ENCODE peak calls at places on chromosomes 7 and 10, in nine cellular contexts. H, T, A, I, E, B, P, L and K are unnamed samples.

GRCh38 chr7:96161897-96162296 is 160.0 kb downstream of the SLC25A13 start:
- DNase-seq in I (no peak), A (no peak), H (no peak), P (no peak), B (no peak), L (no peak), T (no peak), E (no peak), K (no peak)

GRCh38 chr10:23345861-23346260 is 1.3 kb upstream of the C10orf67 start:
- DNase-seq in E (peak; percentile 69), L (peak; percentile 91), T (no peak), A (peak; percentile 82), H (no peak), B (no peak), P (no peak), I (no peak), K (no peak)

GRCh38 chr7:51082096-51082840 is 234.3 kb downstream of the COBL start:
- DNase-seq in E (no peak), L (no peak), B (no peak), T (no peak), A (no peak), P (no peak), H (no peak), I (no peak), K (no peak)

GRCh38 chr7:156224441-156225225 is 412.4 kb upstream of the SHH start:
- DNase-seq in A (no peak), I (no peak), E (no peak), H (no peak), B (no peak), L (no peak), T (no peak), P (no peak), K (no peak)

GRCh38 chr10:77925410-77925794 is 1.2 kb downstream of the DLG5 start:
- DNase-seq in P (no peak), B (peak; percentile 35), L (peak; percentile 70), H (no peak), I (peak; percentile 65), T (peak; percentile 52), E (peak; percentile 49), A (no peak), K (no peak)

GRCh38 chr7:121931149-121931922 is 58.4 kb downstream of the PTPRZ1 start:
- DNase-seq in L (no peak), T (no peak), B (no peak), I (no peak), P (no peak), A (no peak), H (peak; percentile 44), E (no peak), K (no peak)

GRCh38 chr10:42304341-42304740 is 334.0 kb downstream of the ZNF33B start:
- DNase-seq in B (no peak), E (no peak), T (no peak), P (no peak), I (no peak), H (no peak), A (no peak), L (no peak), K (no peak)

GRCh38 chr7:5422324-5423271 is 1.0 kb downstream of the TNRC18 start:
- DNase-seq in B (peak; percentile 62), I (no peak), A (no peak), L (peak; percentile 69), E (peak; percentile 52), P (no peak), T (peak; percentile 64), H (peak; percentile 46), K (no peak)